ENCODE peak calls at places on chromosomes 7 and 10, in eight cellular contexts. N is transverse colon, L is SK-N-SH, F is K562, U is Panc1, Q is GM23338, E is stomach, O is spleen. Y is an unnamed sample.

GRCh38 chr7:5435291-5436002 is 11.8 kb upstream of the TNRC18 start:
- DNase-seq in N (no peak), L (no peak), F (no peak), U (no peak), Q (no peak), E (no peak), O (no peak), Y (no peak)

GRCh38 chr7:105952917-105953595 is 10.0 kb upstream of the CDHR3 start:
- DNase-seq in N (no peak), L (peak), F (no peak), U (no peak), Q (no peak), E (no peak), O (no peak), Y (no peak)

GRCh38 chr10:29304259-29305030 is 15.6 kb downstream of the LYZL1 start:
- DNase-seq in N (peak), L (peak), F (peak), U (peak), Q (peak), E (peak), O (no peak), Y (peak)

GRCh38 chr10:89926736-89927135 is 225.3 kb downstream of the KIF20B start:
- DNase-seq in N (no peak), L (no peak), F (no peak), U (no peak), Q (no peak), E (no peak), O (no peak), Y (no peak)

GRCh38 chr7:50449501-50449880 is 659 bp downstream of the FIGNL1 start:
- DNase-seq in N (no peak), L (no peak), F (no peak), U (no peak), Q (no peak), E (no peak), O (no peak), Y (no peak)

GRCh38 chr7:77386165-77386824 is 29.9 kb downstream of the GSAP start:
- DNase-seq in N (no peak), L (no peak), F (no peak), U (no peak), Q (no peak), E (no peak), O (no peak), Y (no peak)

GRCh38 chr10:27247037-27247436 is 6.4 kb upstream of the ACBD5 start:
- DNase-seq in N (no peak), L (no peak), F (no peak), U (no peak), Q (no peak), E (no peak), O (no peak), Y (no peak)

GRCh38 chr7:140485463-140486265 is 6.4 kb upstream of the MKRN1 start:
- DNase-seq in N (peak), L (no peak), F (peak), U (no peak), Q (peak), E (no peak), O (no peak), Y (peak)

GRCh38 chr7:38374507-38374906 is 101.1 kb upstream of the TARP start:
- DNase-seq in N (no peak), L (peak), F (peak), U (no peak), Q (peak), E (no peak), O (no peak), Y (no peak)

GRCh38 chr10:86049442-86049841 is 317.2 kb downstream of the GRID1 start:
- DNase-seq in N (no peak), L (no peak), F (no peak), U (no peak), Q (no peak), E (no peak), O (no peak), Y (no peak)

GRCh38 chr10:13973742-13974141 is 357.0 kb downstream of the FRMD4A start:
- DNase-seq in N (no peak), L (peak), F (no peak), U (no peak), Q (no peak), E (no peak), O (no peak), Y (no peak)

GRCh38 chr7:68892211-68892610 is 706.1 kb upstream of the AUTS2 start:
- DNase-seq in N (no peak), L (no peak), F (no peak), U (no peak), Q (no peak), E (no peak), O (no peak), Y (no peak)

GRCh38 chr7:35508623-35509400 is 186.1 kb downstream of the HERPUD2 start:
- DNase-seq in N (no peak), L (no peak), F (no peak), U (no peak), Q (no peak), E (no peak), O (no peak), Y (no peak)

GRCh38 chr10:6138456-6138855 is 49.6 kb downstream of the RBM17 start:
- DNase-seq in N (no peak), L (no peak), F (no peak), U (no peak), Q (no peak), E (no peak), O (peak), Y (no peak)

GRCh38 chr7:134081695-134082094 is 45.4 kb upstream of the LRGUK start:
- DNase-seq in N (no peak), L (no peak), F (no peak), U (no peak), Q (no peak), E (no peak), O (no peak), Y (no peak)

GRCh38 chr10:6333086-6333485 is 130.4 kb downstream of the PFKFB3 start:
- DNase-seq in N (no peak), L (no peak), F (no peak), U (no peak), Q (no peak), E (no peak), O (no peak), Y (no peak)

GRCh38 chr7:462173-463103 is 57.2 kb downstream of the PDGFA start:
- DNase-seq in N (no peak), L (no peak), F (no peak), U (no peak), Q (no peak), E (no peak), O (peak), Y (no peak)

GRCh38 chr7:73703225-73703624 is 16.2 kb downstream of the STX1A start:
- DNase-seq in N (no peak), L (peak), F (no peak), U (no peak), Q (no peak), E (no peak), O (no peak), Y (no peak)

GRCh38 chr7:100191775-100192174 is 14.1 kb downstream of the STAG3 start:
- DNase-seq in N (no peak), L (no peak), F (no peak), U (no peak), Q (no peak), E (no peak), O (no peak), Y (no peak)
- H3K4me3 ChIP-seq in N (no peak), L (no peak), F (no peak), U (no peak), Q (no peak), E (no peak), O (no peak), Y (no peak)

DNA sequence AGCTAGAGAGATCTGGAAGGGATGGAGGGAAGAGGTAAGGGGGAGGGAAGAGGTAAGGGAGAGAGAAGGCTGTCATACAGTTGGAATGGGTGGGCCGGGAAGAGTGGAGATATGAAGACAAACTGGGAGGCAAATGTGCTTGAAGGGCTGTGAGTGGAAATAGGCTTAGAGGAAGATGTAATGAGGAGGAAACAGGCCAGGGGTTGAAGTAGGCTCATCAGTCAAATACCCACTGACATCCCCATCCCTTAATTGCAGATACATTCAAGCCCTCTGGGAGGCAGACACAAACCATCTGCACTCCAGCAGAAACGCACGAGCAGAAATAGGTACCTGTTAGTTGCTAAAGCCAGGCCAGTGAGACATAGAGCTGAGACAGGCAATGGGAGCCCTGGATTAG is 2.1 kb downstream of the SYNPO2L start:
- DNase-seq in N (no peak), L (no peak), F (peak), U (peak), Q (peak), E (no peak), O (no peak), Y (peak)
- TF ChIP-seq CTCF in N (no peak), L (peak), F (peak), U (no peak), Q (peak), E (no peak), O (no peak), Y (no peak)

GRCh38 chr7:2639151-2639993 is 7.6 kb downstream of the TTYH3 start:
- DNase-seq in N (no peak), L (no peak), F (no peak), U (no peak), Q (no peak), E (no peak), O (peak), Y (no peak)

GRCh38 chr7:2640858-2641257 is 9.1 kb downstream of the TTYH3 start:
- DNase-seq in N (no peak), L (no peak), F (no peak), U (no peak), Q (no peak), E (no peak), O (no peak), Y (no peak)

GRCh38 chr7:2639994-2640830 is 8.4 kb downstream of the TTYH3 start:
- DNase-seq in N (no peak), L (peak), F (no peak), U (no peak), Q (no peak), E (peak), O (peak), Y (peak)

GRCh38 chr7:2643386-2644229 is 11.8 kb downstream of the TTYH3 start:
- DNase-seq in N (no peak), L (peak), F (no peak), U (no peak), Q (peak), E (no peak), O (no peak), Y (no peak)

GRCh38 chr7:2641406-2642393 is 9.9 kb downstream of the TTYH3 start:
- DNase-seq in N (peak), L (peak), F (no peak), U (no peak), Q (peak), E (peak), O (peak), Y (peak)
- TF ChIP-seq POLR2AphosphoS5 in N (peak), L (peak), F (no peak), U (peak), Q (no peak), E (peak), O (peak), Y (peak)

GRCh38 chr7:66348959-66349358 is 143.8 kb downstream of the TPST1 start:
- DNase-seq in N (no peak), L (no peak), F (no peak), U (no peak), Q (no peak), E (no peak), O (no peak), Y (no peak)

GRCh38 chr7:66348531-66348930 is 143.4 kb downstream of the TPST1 start:
- DNase-seq in N (no peak), L (no peak), F (no peak), U (no peak), Q (no peak), E (no peak), O (no peak), Y (no peak)

GRCh38 chr7:66353547-66353946 is 148.4 kb downstream of the TPST1 start:
- DNase-seq in N (no peak), L (no peak), F (no peak), U (no peak), Q (no peak), E (no peak), O (no peak), Y (no peak)

GRCh38 chr7:66355762-66356161 is 150.6 kb downstream of the TPST1 start:
- DNase-seq in N (no peak), L (no peak), F (no peak), U (no peak), Q (no peak), E (no peak), O (no peak), Y (no peak)

GRCh38 chr7:66352071-66352470 is 146.9 kb downstream of the TPST1 start:
- DNase-seq in N (peak), L (no peak), F (no peak), U (no peak), Q (peak), E (no peak), O (no peak), Y (no peak)
- H3K4me3 ChIP-seq in N (no peak), L (no peak), F (no peak), U (no peak), Q (no peak), E (no peak), O (no peak), Y (no peak)

GRCh38 chr10:3396116-3396515 is 223.5 kb upstream of the PITRM1 start:
- DNase-seq in N (no peak), L (peak), F (no peak), U (no peak), Q (no peak), E (no peak), O (no peak), Y (no peak)
- TF ChIP-seq CTCF in N (no peak), L (no peak), F (no peak), U (no peak), Q (no peak), E (no peak), O (no peak), Y (no peak)

DNA sequence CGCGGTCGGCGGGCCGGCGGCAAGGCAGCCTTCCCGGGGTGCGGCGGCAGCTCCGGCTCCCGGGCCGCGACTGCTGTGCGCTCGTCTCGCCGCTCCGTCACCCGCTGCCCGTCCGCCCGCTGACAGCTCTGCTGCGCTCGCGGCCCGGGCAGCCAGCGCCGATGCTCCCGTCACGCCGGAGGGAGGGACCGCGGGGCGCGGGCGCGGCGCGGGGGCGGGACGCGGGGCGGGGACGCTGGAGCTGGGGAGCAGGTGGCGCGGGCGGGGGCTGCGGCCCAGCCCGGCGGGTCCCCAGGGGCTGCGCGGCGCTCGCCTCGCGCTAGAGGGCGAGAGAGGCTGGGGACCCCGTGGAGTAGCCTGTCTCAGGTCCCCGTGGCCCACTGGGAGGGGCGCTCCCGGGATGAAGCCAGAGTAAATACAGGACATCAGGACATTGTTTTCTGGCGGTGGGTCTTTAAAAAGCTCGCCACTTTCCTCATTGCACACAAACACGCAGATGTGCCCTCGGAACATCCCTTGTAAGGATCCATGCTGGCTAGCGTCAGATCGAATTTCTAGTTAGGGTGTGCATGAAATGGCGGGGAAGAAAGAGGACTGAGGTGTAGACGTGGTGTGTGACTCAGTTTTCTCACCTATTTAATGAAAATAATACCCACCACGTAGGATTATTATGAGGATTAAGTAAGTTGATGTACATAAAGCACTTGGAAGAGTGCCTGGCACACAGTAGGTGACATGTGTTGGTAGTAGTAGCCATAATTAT is at the start of gene ELAPOR2:
- DNase-seq in N (peak), L (peak), F (peak), U (no peak), Q (peak), E (peak), O (peak), Y (peak)
- TF ChIP-seq POLR2AphosphoS5 in N (peak), L (no peak), F (peak), U (no peak), Q (peak), E (peak), O (peak), Y (no peak)

DNA sequence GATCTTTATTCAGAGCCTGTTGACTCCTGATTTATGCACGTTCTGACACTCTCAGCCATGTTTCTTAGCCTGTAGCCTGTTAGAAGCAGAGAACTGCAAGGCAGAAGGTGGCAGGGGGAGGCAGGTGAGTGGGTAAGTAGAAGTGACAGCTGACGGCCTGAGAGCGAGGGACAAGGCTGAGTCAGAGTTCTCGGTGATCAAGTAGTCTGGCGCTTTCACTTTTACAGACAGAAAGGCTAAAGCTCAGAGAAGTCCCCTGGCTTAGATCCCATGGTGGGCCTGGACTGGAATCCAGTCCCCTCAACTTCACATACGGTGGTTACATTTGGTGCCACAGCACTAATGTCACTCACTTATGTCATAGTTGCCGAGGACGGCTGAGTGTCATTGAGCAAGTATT is 139.0 kb downstream of the TACC2 start:
- DNase-seq in N (no peak), L (no peak), F (no peak), U (no peak), Q (no peak), E (no peak), O (no peak), Y (no peak)
- H3K4me3 ChIP-seq in N (no peak), L (no peak), F (no peak), U (peak), Q (no peak), E (peak), O (no peak), Y (no peak)

GRCh38 chr10:15719899-15720634 is at the start of gene ITGA8:
- DNase-seq in N (peak), L (peak), F (no peak), U (no peak), Q (peak), E (no peak), O (peak), Y (peak)
- TF ChIP-seq CTCF in N (peak), L (peak), F (peak), U (peak), Q (peak), E (no peak), O (peak), Y (peak)

GRCh38 chr10:47243356-47243755 is 56.6 kb upstream of the GDF10 start:
- DNase-seq in N (peak), L (no peak), F (no peak), U (no peak), Q (no peak), E (peak), O (peak), Y (no peak)
- TF ChIP-seq POLR2AphosphoS5 in N (no peak), L (no peak), F (no peak), U (no peak), Q (no peak), E (no peak), O (no peak), Y (no peak)